ENCODE peak calls at places on chromosomes 11 and 22, in seven cellular contexts. D is HTR-8/SVneo; X is activated T-cell treated with anti-CD3 and anti-CD28 coated beads, Interleukin-2, amount 50 U/mL, for 72 hours; Z is dorsolateral prefrontal cortex; Y is DMS 273 treated with DMSO at 0.1 percent for 48 hours; H is hypothalamus; T is HFFc6. N is an unnamed sample.

GRCh38 chr22:43968614-43969013 is 13.4 kb downstream of the SAMM50 start:
- DNase-seq in D (no peak), X (no peak), Z (no peak), Y (no peak), H (no peak), T (no peak), N (no peak)

GRCh38 chr11:118691926-118692830 is 12.7 kb upstream of the TREH start:
- DNase-seq in D (peak; percentile 69), X (peak; percentile 60), Z (no peak), Y (no peak), H (no peak), T (peak; percentile 32), N (no peak)

GRCh38 chr11:12631651-12632050 is 42.6 kb upstream of the TEAD1 start:
- DNase-seq in D (no peak), X (no peak), Z (no peak), Y (no peak), H (no peak), T (no peak), N (no peak)

GRCh38 chr22:49657275-49657973 is 170.2 kb downstream of the BRD1 start:
- DNase-seq in D (no peak), X (peak; percentile 79), Z (no peak), Y (no peak), H (no peak), T (no peak), N (no peak)

GRCh38 chr11:102513869-102514268 is 16.7 kb downstream of the MMP7 start:
- DNase-seq in D (no peak), X (no peak), Z (no peak), Y (no peak), H (no peak), T (no peak), N (peak; percentile 62)

GRCh38 chr22:48695731-48696305 is 1131.9 kb downstream of the BRD1 start:
- DNase-seq in D (no peak), X (no peak), Z (no peak), Y (no peak), H (no peak), T (no peak), N (no peak)

GRCh38 chr11:80816966-80817365 is 1376.1 kb upstream of the TENM4 start:
- DNase-seq in D (no peak), X (no peak), Z (no peak), Y (no peak), H (no peak), T (no peak), N (no peak)

GRCh38 chr22:24517446-24517845 is 22.3 kb downstream of the UPB1 start:
- DNase-seq in D (no peak), X (no peak), Z (no peak), Y (no peak), H (no peak), T (no peak), N (no peak)

GRCh38 chr11:3721002-3721401 is 49.8 kb upstream of the CHRNA10 start:
- DNase-seq in D (no peak), X (no peak), Z (no peak), Y (no peak), H (no peak), T (no peak), N (no peak)

GRCh38 chr11:120807414-120808150 is 216.3 kb upstream of the TBCEL start:
- DNase-seq in D (peak; percentile 90), X (no peak), Z (no peak), Y (no peak), H (no peak), T (peak; percentile 77), N (peak; percentile 51)

GRCh38 chr11:60332923-60333322 is 5.9 kb downstream of the MS4A6E start:
- DNase-seq in D (no peak), X (no peak), Z (no peak), Y (no peak), H (no peak), T (no peak), N (no peak)

GRCh38 chr11:93198221-93198650 is 445 bp upstream of the SLC36A4 start:
- DNase-seq in D (no peak), X (no peak), Z (no peak), Y (no peak), H (no peak), T (no peak), N (no peak)

GRCh38 chr11:116536416-116536815 is 236.4 kb downstream of the BUD13 start:
- DNase-seq in D (no peak), X (no peak), Z (no peak), Y (no peak), H (no peak), T (no peak), N (no peak)

GRCh38 chr11:112564228-112564955 is 303.7 kb upstream of the PLET1 start:
- DNase-seq in D (peak; percentile 32), X (no peak), Z (no peak), Y (no peak), H (no peak), T (peak; percentile 11), N (peak; percentile 27)

GRCh38 chr11:112050721-112051120 is 23.1 kb downstream of the PIH1D2 start:
- DNase-seq in D (no peak), X (no peak), Z (no peak), Y (no peak), H (no peak), T (no peak), N (no peak)

GRCh38 chr11:106399075-106399500 is 321.6 kb downstream of the AASDHPPT start:
- DNase-seq in D (peak; percentile 71), X (no peak), Z (no peak), Y (no peak), H (no peak), T (peak; percentile 99), N (peak; percentile 74)

GRCh38 chr11:79060081-79060480 is 380.7 kb downstream of the TENM4 start:
- DNase-seq in D (no peak), X (no peak), Z (no peak), Y (no peak), H (no peak), T (no peak), N (no peak)

GRCh38 chr11:26677566-26677965 is 44.3 kb downstream of the SLC5A12 start:
- DNase-seq in D (no peak), X (no peak), Z (no peak), Y (no peak), H (no peak), T (no peak), N (no peak)

GRCh38 chr11:79973701-79974626 is 533.1 kb upstream of the TENM4 start:
- DNase-seq in D (peak; percentile 12), X (no peak), Z (no peak), Y (no peak), H (no peak), T (peak; percentile 5), N (no peak)

GRCh38 chr22:31556627-31557203 is 60.4 kb downstream of the SFI1 start:
- DNase-seq in D (peak; percentile 41), X (no peak), Z (no peak), Y (no peak), H (no peak), T (peak; percentile 45), N (peak; percentile 52)

GRCh38 chr11:1224109-1224485 is 1.2 kb downstream of the MUC5B start:
- DNase-seq in D (no peak), X (no peak), Z (no peak), Y (no peak), H (no peak), T (no peak), N (no peak)

GRCh38 chr11:1938343-1939005 is 8.7 kb upstream of the MRPL23 start:
- DNase-seq in D (no peak), X (peak; percentile 0), Z (no peak), Y (no peak), H (no peak), T (no peak), N (no peak)

GRCh38 chr11:6397636-6398035 is 7.4 kb downstream of the SMPD1 start:
- DNase-seq in D (no peak), X (no peak), Z (no peak), Y (no peak), H (no peak), T (peak; percentile 28), N (no peak)

GRCh38 chr11:69111578-69112247 is 44.0 kb upstream of the SMIM38 start:
- DNase-seq in D (no peak), X (no peak), Z (no peak), Y (no peak), H (no peak), T (no peak), N (no peak)

GRCh38 chr11:10288316-10288715 is 5.7 kb downstream of the SBF2 start:
- DNase-seq in D (no peak), X (no peak), Z (no peak), Y (no peak), H (no peak), T (no peak), N (no peak)